ENCODE peak calls at places on chromosomes 1 and 21, in six cellular contexts. M is sigmoid colon, B is adrenal gland, Z is NB4, T is esophagus muscularis mucosa, O is lower leg skin. G is an unnamed sample.

GRCh38 chr1:182484531-182485257 is 34.7 kb downstream of the RGSL1 start:
- DNase-seq in M (no peak), B (no peak), O (no peak), Z (peak), T (no peak), G (no peak)

GRCh38 chr1:21117159-21117953 is 59.3 kb downstream of the EIF4G3 start:
- DNase-seq in T (no peak), B (no peak), Z (peak), M (no peak), O (no peak), G (no peak)

GRCh38 chr1:230113605-230114241 is 46.7 kb downstream of the GALNT2 start:
- DNase-seq in Z (no peak), T (no peak), O (no peak), M (peak), B (peak), G (peak)

GRCh38 chr21:43306911-43307676 is 119.8 kb downstream of the SIK1 start:
- DNase-seq in O (no peak), B (peak), M (peak), Z (peak), T (no peak), G (peak)

GRCh38 chr1:59292557-59292956 is 4.3 kb upstream of the FGGY start:
- DNase-seq in M (peak), B (peak), T (no peak), O (peak), Z (peak), G (no peak)

GRCh38 chr1:2208309-2209239 is 14.0 kb upstream of the FAAP20 start:
- DNase-seq in T (no peak), Z (no peak), O (no peak), B (peak), M (peak), G (peak)

GRCh38 chr1:235917267-235917811 is 50.6 kb upstream of the LYST start:
- DNase-seq in Z (peak), M (peak), B (peak), O (peak), T (peak), G (peak)

GRCh38 chr1:151475175-151475574 is 15.9 kb upstream of the POGZ start:
- DNase-seq in Z (no peak), M (no peak), O (no peak), T (peak), B (peak), G (no peak)

GRCh38 chr1:162678439-162678838 is 46.2 kb downstream of the DDR2 start:
- DNase-seq in Z (no peak), M (peak), O (no peak), B (peak), T (no peak), G (no peak)

GRCh38 chr1:35576061-35576765 is 3.1 kb downstream of the TFAP2E start:
- DNase-seq in M (no peak), T (no peak), B (no peak), O (no peak), Z (peak), G (no peak)

GRCh38 chr1:233294991-233295774 is at the start of gene PCNX2:
- DNase-seq in O (peak), T (no peak), B (peak), Z (peak), M (peak), G (peak)

GRCh38 chr1:113283914-113284313 is 106.4 kb upstream of the MAGI3 start:
- DNase-seq in B (no peak), M (no peak), O (no peak), T (no peak), Z (no peak), G (no peak)

DNA sequence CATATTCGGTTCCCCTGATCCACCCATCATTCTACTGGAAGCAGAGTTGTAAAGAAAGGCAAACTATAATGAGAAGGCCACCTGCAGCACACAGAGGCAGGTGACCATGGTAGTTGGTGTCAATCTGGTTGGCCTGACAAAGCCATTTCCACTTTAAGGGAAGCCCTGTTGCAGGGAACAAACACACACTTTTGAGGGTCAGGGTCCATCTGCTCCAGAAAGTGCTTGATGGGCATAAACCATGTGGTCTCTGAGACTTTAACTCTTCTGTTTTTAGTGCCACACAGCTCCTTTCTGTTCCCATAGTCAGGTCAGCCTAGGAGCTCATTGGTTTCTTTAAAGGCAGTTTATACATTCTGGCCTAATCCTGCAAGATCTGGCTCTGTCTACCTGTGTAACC is 17.5 kb upstream of the BOLA1 start:
- DNase-seq in M (no peak), T (no peak), Z (no peak), O (peak), B (peak), G (no peak)
- TF ChIP-seq POLR2A in M (no peak), T (no peak), Z (no peak), O (no peak), B (no peak), G (no peak)

DNA sequence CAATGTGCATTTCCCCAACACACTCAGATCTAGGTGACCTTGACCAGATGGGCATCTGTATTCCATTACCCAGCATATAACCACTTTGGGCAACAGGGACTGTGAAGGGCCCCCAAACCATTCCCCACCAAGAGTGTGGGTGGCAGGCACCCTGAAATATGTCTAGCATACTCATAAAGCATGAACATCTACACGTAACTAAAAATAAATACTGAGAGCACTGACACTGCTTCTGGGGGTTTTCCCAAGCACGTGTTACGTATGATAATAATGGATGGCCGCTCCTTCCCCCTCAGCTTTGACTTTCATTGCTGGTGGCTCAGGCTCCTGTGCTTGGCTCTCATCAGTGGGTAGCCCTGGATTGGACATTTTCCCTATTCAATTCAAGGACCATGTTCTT is 39.1 kb downstream of the IGSF3 start:
- DNase-seq in M (no peak), T (no peak), Z (no peak), O (no peak), B (no peak), G (no peak)
- TF ChIP-seq POLR2A in M (no peak), T (no peak), Z (no peak), O (no peak), B (no peak), G (no peak)

GRCh38 chr1:246932366-246932700 is 585 bp upstream of the AHCTF1 start:
- DNase-seq in Z (no peak), O (no peak), M (no peak), T (no peak), B (no peak), G (no peak)

GRCh38 chr1:246933893-246934292 is 2.1 kb upstream of the AHCTF1 start:
- DNase-seq in Z (no peak), B (no peak), O (no peak), M (no peak), T (no peak), G (no peak)

GRCh38 chr1:246934777-246935176 is 3.0 kb upstream of the AHCTF1 start:
- DNase-seq in O (no peak), T (peak), B (no peak), Z (no peak), M (no peak), G (no peak)

GRCh38 chr1:246930830-246931548 is 759 bp downstream of the AHCTF1 start:
- DNase-seq in T (no peak), Z (peak), O (peak), M (peak), B (peak), G (peak)

DNA sequence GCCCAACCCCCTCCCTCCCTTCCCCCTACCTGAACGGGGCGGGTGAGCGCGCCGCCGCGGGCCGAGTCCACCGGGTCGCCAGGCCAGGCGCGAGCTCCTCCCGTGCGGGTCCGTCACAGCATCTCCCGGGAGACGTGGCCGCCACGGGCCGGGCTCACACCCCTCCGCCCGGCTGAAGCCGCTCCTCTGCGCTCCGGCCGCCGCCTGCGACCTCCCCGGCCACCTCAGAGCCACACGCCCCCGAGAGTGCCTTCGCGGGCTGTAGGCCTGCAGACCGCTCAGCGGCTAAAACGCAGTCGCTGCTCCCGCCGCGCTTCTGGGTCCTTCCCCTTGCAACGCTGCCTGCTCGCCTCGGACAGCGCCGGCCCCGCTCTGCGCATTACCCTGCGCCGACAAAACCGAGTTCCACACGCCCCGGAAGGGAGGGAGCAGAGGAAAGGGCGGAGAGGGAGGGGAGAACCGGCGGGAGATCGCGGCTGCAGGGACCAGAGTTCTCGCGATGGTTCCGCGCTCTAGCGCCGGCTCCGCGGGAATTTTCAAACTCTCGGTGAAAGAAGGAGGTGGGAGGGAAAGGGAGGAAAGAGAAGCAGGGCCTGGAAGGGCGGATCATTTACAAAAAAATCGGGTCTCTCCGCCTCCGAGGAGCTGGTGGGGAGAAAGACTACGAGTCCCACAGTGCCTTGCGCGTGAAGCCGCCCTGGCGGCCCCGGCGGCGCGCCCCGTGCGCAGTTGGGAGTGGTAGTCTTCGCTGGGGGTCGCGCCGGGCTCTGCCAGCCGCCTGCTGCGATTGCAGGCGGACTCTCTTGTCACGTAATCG is at the start of gene AHCTF1:
- DNase-seq in Z (peak), B (peak), O (peak), T (peak), M (peak), G (peak)
- TF ChIP-seq POLR2A in Z (peak), B (peak), O (peak), T (peak), M (peak), G (peak)

GRCh38 chr21:36989699-36990507 is 16.6 kb upstream of the RIPPLY3 start:
- DNase-seq in T (peak), M (peak), Z (peak), O (peak), B (peak), G (peak)
- TF ChIP-seq POLR2A in T (no peak), M (no peak), Z (peak), O (no peak), B (peak), G (peak)